ENCODE peak calls at places on chromosomes 12 and 14, in eight cellular contexts. O, T, D, X, K, C, R and N are unnamed samples.

GRCh38 chr14:95481391-95482022 is 34.9 kb downstream of the SYNE3 start:
- DNase-seq in R (no peak), X (no peak), C (no peak), T (no peak), K (no peak), D (no peak), O (no peak), N (no peak)

GRCh38 chr14:68417007-68417659 is 375.7 kb downstream of the ZFP36L1 start:
- DNase-seq in D (peak; percentile 44), C (no peak), X (no peak), R (no peak), T (no peak), O (no peak), K (no peak), N (no peak)

GRCh38 chr14:100715332-100715731 is 11.4 kb upstream of the DLK1 start:
- DNase-seq in C (no peak), R (no peak), O (no peak), D (no peak), T (no peak), X (no peak), K (no peak), N (no peak)

GRCh38 chr12:13661005-13661887 is 320.2 kb downstream of the GRIN2B start:
- DNase-seq in T (peak; percentile 72), K (no peak), R (peak; percentile 47), C (peak; percentile 1), O (peak; percentile 5), D (peak; percentile 65), X (peak; percentile 63), N (peak; percentile 49)

GRCh38 chr12:11969437-11970154 is 101.1 kb upstream of the BCL2L14 start:
- DNase-seq in X (no peak), R (no peak), D (no peak), T (no peak), C (no peak), O (no peak), K (no peak), N (no peak)

GRCh38 chr12:96908170-96908675 is 1.2 kb downstream of the NEDD1 start:
- DNase-seq in T (no peak), X (no peak), R (no peak), K (no peak), O (no peak), D (peak; percentile 15), C (peak; percentile 15), N (no peak)

GRCh38 chr14:103891667-103892215 is 36.5 kb upstream of the TDRD9 start:
- DNase-seq in D (no peak), T (no peak), K (no peak), O (no peak), X (no peak), R (no peak), C (no peak), N (no peak)

GRCh38 chr12:95443458-95443857 is 30.5 kb upstream of the METAP2 start:
- DNase-seq in C (no peak), T (no peak), D (no peak), O (no peak), X (no peak), K (no peak), R (no peak), N (no peak)

GRCh38 chr12:91009319-91009950 is 4.7 kb upstream of the EPYC start:
- DNase-seq in T (no peak), C (no peak), O (no peak), D (peak; percentile 85), R (peak; percentile 41), K (no peak), X (peak; percentile 33), N (no peak)

GRCh38 chr14:64966976-64967375 is 5.2 kb downstream of the RAB15 start:
- DNase-seq in K (no peak), T (no peak), O (no peak), D (no peak), R (no peak), X (no peak), C (no peak), N (no peak)

GRCh38 chr12:3496964-3497363 is 6.0 kb downstream of the PRMT8 start:
- DNase-seq in R (no peak), T (no peak), D (no peak), O (no peak), K (no peak), X (no peak), C (no peak), N (no peak)

GRCh38 chr12:57456145-57456700 is 1.1 kb downstream of the INHBE start:
- DNase-seq in C (peak; percentile 39), R (peak; percentile 44), O (no peak), D (peak; percentile 41), X (peak; percentile 28), K (no peak), T (peak; percentile 32), N (no peak)

GRCh38 chr14:96793547-96793946 is 3.6 kb upstream of the VRK1 start:
- DNase-seq in R (no peak), O (no peak), T (no peak), X (no peak), C (no peak), K (no peak), D (no peak), N (no peak)

GRCh38 chr12:123917337-123917850 is 55.2 kb downstream of the CCDC92 start:
- DNase-seq in O (no peak), D (no peak), C (no peak), K (no peak), R (no peak), T (no peak), X (no peak), N (no peak)